ENCODE peak calls at places on chromosomes 6 and 20, in ten cellular contexts. U is left ventricle myocardium inferior; B is CD8-positive, alpha-beta T cell; R is heart right ventricle; O is A549; T is tibial artery; P is CD4-positive, alpha-beta T cell; F is tibial nerve; H is OCI-LY7; W is effector memory CD4-positive, alpha-beta T cell. G is an unnamed sample.
A peak's percentile ranks its signal among the peaks of the same experiment; 100 is the strongest.

GRCh38 chr6:79864421-79864820 is 82.9 kb downstream of the ELOVL4 start:
- DNase-seq in U (no peak), B (no peak), R (no peak), O (no peak), T (no peak), P (no peak), F (no peak), H (no peak), W (no peak), G (no peak)

GRCh38 chr6:139219271-139219729 is 72.5 kb downstream of the TXLNB start:
- DNase-seq in U (peak; percentile 79), B (peak; percentile 40), R (peak; percentile 79), O (peak; percentile 63), T (peak; percentile 87), P (peak; percentile 62), F (peak; percentile 73), H (peak; percentile 96), W (peak; percentile 30), G (peak; percentile 30)

GRCh38 chr6:97292671-97293070 is 9.7 kb upstream of the MMS22L start:
- DNase-seq in U (no peak), B (no peak), R (no peak), O (no peak), T (no peak), P (no peak), F (no peak), H (no peak), W (no peak), G (no peak)

GRCh38 chr6:41624621-41625365 is 13.5 kb upstream of the MDFI start:
- DNase-seq in U (no peak), B (no peak), R (no peak), O (no peak), T (no peak), P (no peak), F (no peak), H (peak; percentile 33), W (no peak), G (no peak)

GRCh38 chr6:146984251-146984924 is 219.8 kb upstream of the STXBP5 start:
- DNase-seq in U (no peak), B (no peak), R (no peak), O (no peak), T (no peak), P (no peak), F (no peak), H (no peak), W (no peak), G (no peak)

GRCh38 chr6:14888575-14889000 is 357.3 kb upstream of the JARID2 start:
- DNase-seq in U (peak; percentile 51), B (no peak), R (peak; percentile 42), O (no peak), T (no peak), P (no peak), F (no peak), H (no peak), W (no peak), G (no peak)

GRCh38 chr6:108492131-108492766 is 68.5 kb upstream of the FOXO3 start:
- DNase-seq in U (no peak), B (no peak), R (no peak), O (peak; percentile 38), T (no peak), P (no peak), F (peak; percentile 9), H (peak; percentile 49), W (no peak), G (no peak)

GRCh38 chr6:169046483-169047192 is 207.0 kb downstream of the THBS2 start:
- DNase-seq in U (no peak), B (no peak), R (no peak), O (no peak), T (no peak), P (no peak), F (no peak), H (no peak), W (no peak), G (no peak)

GRCh38 chr6:122530440-122531046 is 58.9 kb upstream of the SERINC1 start:
- DNase-seq in U (no peak), B (peak; percentile 18), R (no peak), O (peak; percentile 49), T (peak; percentile 33), P (peak; percentile 22), F (peak; percentile 81), H (peak; percentile 64), W (no peak), G (no peak)

GRCh38 chr6:2396856-2397640 is 151.6 kb upstream of the GMDS start:
- DNase-seq in U (peak; percentile 31), B (no peak), R (peak; percentile 46), O (no peak), T (no peak), P (no peak), F (no peak), H (no peak), W (no peak), G (peak; percentile 20)

GRCh38 chr20:17594443-17594842 is 24.6 kb downstream of the DSTN start:
- DNase-seq in U (no peak), B (no peak), R (no peak), O (no peak), T (no peak), P (no peak), F (no peak), H (no peak), W (no peak), G (peak; percentile 15)

GRCh38 chr6:9647043-9647520 is 767.8 kb downstream of the TFAP2A start:
- DNase-seq in U (no peak), B (no peak), R (no peak), O (no peak), T (no peak), P (no peak), F (no peak), H (no peak), W (no peak), G (no peak)

DNA sequence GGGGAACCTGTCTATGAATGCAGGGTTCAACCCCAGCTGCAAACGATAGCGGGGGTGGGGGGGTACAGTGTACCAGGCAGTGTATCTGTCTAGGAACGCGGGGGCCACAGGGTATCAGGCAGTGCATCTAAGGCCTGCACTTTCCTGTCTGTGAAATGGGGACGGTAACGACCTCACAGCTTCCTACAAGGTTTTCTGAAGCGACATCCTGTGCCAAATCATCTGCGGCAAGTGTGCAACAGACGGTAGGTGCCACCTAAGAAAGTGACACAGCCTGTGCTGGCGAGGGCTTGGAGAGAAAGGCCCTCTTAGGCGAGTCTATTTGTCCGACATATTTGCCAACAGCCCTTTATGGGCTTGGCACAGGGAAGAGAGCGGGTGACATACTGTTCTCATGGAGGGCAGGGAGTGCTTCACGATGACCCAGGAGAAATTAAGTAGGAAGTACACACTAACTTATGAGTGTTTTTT is 3.8 kb downstream of the DIDO1 start:
- DNase-seq in U (no peak), B (peak; percentile 22), R (no peak), O (no peak), T (no peak), P (no peak), F (no peak), H (peak; percentile 46), W (peak; percentile 34), G (no peak)
- H3K27ac ChIP-seq in U (peak overlapping the region; percentile 96), B (peak overlapping the region; percentile 3), R (peak overlapping the region; percentile 43), O (peak overlapping the region; percentile 71), T (peak overlapping the region; percentile 60), P (peak overlapping the region; percentile 86), F (peak overlapping the region; percentile 100), H (peak overlapping the region; percentile 1), W (peak overlapping the region; percentile 93), G (no peak overlapping the region)

DNA sequence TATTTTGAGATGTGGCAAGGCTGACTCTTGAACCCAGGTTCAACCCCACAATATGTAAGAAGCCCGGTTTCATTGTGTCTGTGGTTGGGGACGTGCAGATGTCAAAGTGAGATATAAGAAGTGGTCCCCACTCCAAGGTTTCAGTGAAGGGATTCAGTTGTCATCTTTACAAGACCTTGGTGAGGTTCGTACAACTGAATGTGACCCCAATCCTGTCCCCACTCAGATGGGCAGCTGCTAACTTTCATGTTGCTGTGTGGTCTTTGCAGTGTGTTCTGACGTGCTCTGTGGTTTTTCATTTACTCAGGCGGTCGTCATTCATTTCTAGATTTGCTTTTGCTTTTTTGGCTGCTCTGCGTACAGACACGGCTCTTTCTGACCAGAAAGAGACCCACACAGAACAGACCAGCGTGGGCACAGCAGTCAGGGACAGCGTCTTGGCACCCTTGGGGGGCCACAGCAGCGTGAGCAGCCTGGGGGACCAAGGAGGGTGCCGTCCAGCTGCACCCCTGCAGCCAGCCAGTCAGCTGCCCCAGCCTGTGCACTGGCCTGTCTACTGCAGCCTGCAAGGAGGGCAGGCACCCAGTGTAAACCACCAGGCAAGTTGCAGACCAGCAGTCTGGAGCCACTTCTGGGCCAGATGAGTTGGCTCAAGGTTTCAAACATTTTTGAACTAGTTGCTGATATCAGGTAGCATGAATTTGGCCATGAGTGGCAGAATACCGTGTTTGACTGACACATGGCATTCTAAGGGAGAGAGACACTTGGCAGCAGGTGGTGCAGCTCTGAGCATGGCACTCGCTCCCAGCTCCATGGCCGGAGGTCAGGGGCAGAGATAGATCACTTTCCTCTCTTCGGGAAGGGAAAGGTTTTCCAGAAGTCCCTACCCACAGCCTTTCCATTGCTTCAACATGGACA is 49.4 kb upstream of the IRF4 start:
- DNase-seq in U (no peak), B (no peak), R (no peak), O (no peak), T (no peak), P (no peak), F (no peak), H (no peak), W (no peak), G (no peak)
- H3K27ac ChIP-seq in U (no peak overlapping the region), B (no peak overlapping the region), R (no peak overlapping the region), O (no peak overlapping the region), T (no peak overlapping the region), P (no peak overlapping the region), F (no peak overlapping the region), H (no peak overlapping the region), W (no peak overlapping the region), G (no peak overlapping the region)

DNA sequence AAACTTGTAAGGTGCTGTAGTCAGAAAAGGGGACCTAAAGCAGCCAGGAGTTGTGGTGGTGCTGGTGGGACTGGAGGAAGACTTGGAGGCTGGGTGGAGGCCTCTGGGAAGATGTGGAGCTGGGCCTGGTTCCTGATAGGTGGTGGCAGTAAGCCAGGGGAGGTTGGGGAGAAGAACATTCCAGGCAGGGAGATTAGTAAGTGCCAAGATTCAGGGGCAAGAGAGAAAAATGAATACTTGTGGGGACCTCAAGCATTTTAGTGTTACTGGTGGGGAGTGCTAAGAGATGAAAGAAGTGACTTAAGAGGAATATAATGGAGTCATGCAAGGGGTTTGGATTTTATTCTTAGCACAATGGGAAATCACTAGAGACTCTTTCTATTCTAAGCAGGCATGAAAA is 79.0 kb upstream of the B3GAT2 start:
- DNase-seq in U (no peak), B (no peak), R (no peak), O (no peak), T (no peak), P (no peak), F (no peak), H (no peak), W (no peak), G (no peak)
- H3K27ac ChIP-seq in U (no peak overlapping the region), B (no peak overlapping the region), R (no peak overlapping the region), O (no peak overlapping the region), T (no peak overlapping the region), P (no peak overlapping the region), F (no peak overlapping the region), H (no peak overlapping the region), W (no peak overlapping the region), G (no peak overlapping the region)

DNA sequence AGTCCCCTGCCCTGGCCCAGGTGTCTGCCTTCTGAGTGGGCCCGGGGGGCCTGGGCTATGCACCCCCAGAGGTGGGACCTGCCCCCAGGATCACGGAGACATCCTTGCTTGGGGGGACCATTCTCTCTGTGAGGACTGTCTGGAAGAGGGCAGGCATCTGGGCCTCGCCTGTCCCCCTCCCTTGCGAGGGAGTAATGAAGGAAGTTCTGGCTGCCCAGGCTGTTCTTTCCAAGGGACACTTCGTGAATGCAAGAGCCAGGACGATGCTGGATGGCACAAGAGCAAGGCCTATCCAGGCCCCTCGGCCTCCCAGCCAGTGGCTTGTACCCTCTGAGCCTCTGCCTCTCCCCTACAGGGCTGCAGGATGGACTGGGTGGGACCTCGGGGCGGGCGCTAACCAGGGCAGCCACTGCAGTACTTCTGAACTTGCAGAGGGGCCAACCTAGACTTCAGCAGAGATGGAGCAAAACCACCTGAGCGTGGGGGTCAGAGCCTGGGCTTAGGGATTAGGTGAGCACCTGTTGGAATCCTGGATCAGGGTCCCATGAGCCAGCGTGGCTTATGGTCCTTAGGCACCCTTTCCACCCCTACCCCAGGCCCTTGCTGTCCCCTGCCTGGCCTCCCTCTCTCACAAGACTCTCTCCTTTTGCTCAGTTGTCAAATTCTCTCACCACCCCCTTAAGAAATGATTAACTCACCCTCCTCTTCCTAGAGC is 53.3 kb downstream of the CTCFL start:
- DNase-seq in U (no peak), B (no peak), R (no peak), O (no peak), T (no peak), P (no peak), F (no peak), H (no peak), W (no peak), G (no peak)
- H3K27ac ChIP-seq in U (no peak overlapping the region), B (no peak overlapping the region), R (no peak overlapping the region), O (no peak overlapping the region), T (no peak overlapping the region), P (no peak overlapping the region), F (no peak overlapping the region), H (peak overlapping the region; percentile 99), W (no peak overlapping the region), G (no peak overlapping the region)